ENCODE peak calls at places on chromosomes 5 and 9, in seven cellular contexts. N is AG20443, X is epithelial cell of esophagus, S is aorta, G is GM19239, V is NCI-H1092 treated with DMSO at 0.1 percent for 48 hours, K is NCI-H2171. Y is an unnamed sample.

GRCh38 chr9:116859763-116860162 is 172.7 kb downstream of the TRIM32 start:
- DNase-seq in S (no peak), V (no peak), X (peak), K (no peak), N (no peak), G (no peak), Y (no peak)

GRCh38 chr9:38154501-38155421 is 85.7 kb upstream of the SHB start:
- DNase-seq in V (no peak), G (no peak), N (no peak), S (no peak), K (no peak), X (peak), Y (no peak)

GRCh38 chr5:149747833-149748366 is 17.8 kb downstream of the PPARGC1B start:
- DNase-seq in X (no peak), S (no peak), K (no peak), G (no peak), V (no peak), N (no peak), Y (no peak)

GRCh38 chr9:123776856-123777560 is 152.9 kb downstream of the DENND1A start:
- DNase-seq in X (no peak), V (no peak), N (no peak), G (no peak), S (no peak), K (no peak), Y (no peak)

GRCh38 chr5:54628049-54628448 is 110.5 kb downstream of the SNX18 start:
- DNase-seq in V (no peak), S (no peak), X (no peak), G (no peak), K (no peak), N (no peak), Y (no peak)

GRCh38 chr5:146751054-146751453 is 127.5 kb downstream of the PPP2R2B start:
- DNase-seq in S (no peak), V (peak), X (peak), N (no peak), G (no peak), K (no peak), Y (no peak)

GRCh38 chr5:8660133-8660893 is 791.4 kb downstream of the MTRR start:
- DNase-seq in G (no peak), X (no peak), S (no peak), K (no peak), N (no peak), V (no peak), Y (no peak)

GRCh38 chr5:43019615-43020293 is 20.4 kb downstream of the ANXA2R start:
- DNase-seq in X (peak), S (no peak), N (peak), V (peak), K (peak), G (no peak), Y (peak)

GRCh38 chr5:43275391-43275790 is 37.8 kb downstream of the HMGCS1 start:
- DNase-seq in S (no peak), G (no peak), N (no peak), K (no peak), X (no peak), V (no peak), Y (no peak)

GRCh38 chr9:91954841-91955471 is 4.9 kb upstream of the ROR2 start:
- DNase-seq in S (no peak), V (peak), X (peak), N (peak), G (no peak), K (peak), Y (peak)

GRCh38 chr5:126368239-126368812 is 54.9 kb upstream of the GRAMD2B start:
- DNase-seq in X (peak), N (no peak), G (no peak), S (no peak), V (no peak), K (peak), Y (no peak)